ENCODE peak calls at places on chromosomes 1 and 21, in six cellular contexts. D is PC-3, Z is sigmoid colon, O is right lobe of liver, W is ovary, A is HepG2. N is an unnamed sample.

GRCh38 chr1:17274186-17275170 is 25.6 kb downstream of the PADI3 start:
- DNase-seq in D (peak), Z (peak), O (peak), W (no peak), A (peak), N (peak)

GRCh38 chr1:26537951-26538352 is 8.4 kb downstream of the RPS6KA1 start:
- DNase-seq in D (peak), Z (no peak), O (no peak), W (no peak), A (peak), N (no peak)

GRCh38 chr1:60891315-60891714 is 191.0 kb upstream of the NFIA start:
- DNase-seq in D (no peak), Z (no peak), O (no peak), W (no peak), A (no peak), N (no peak)

GRCh38 chr1:178774263-178774662 is 49.2 kb downstream of the RALGPS2 start:
- DNase-seq in D (peak), Z (no peak), O (no peak), W (no peak), A (peak), N (peak)

GRCh38 chr1:151584278-151584677 is 27.6 kb upstream of the SNX27 start:
- DNase-seq in D (no peak), Z (no peak), O (no peak), W (no peak), A (no peak), N (no peak)

GRCh38 chr1:225626698-225627097 is 26.2 kb downstream of the ENAH start:
- DNase-seq in D (no peak), Z (no peak), O (no peak), W (no peak), A (no peak), N (no peak)

GRCh38 chr1:174989540-174990181 is 10.1 kb upstream of the CACYBP start:
- DNase-seq in D (no peak), Z (no peak), O (no peak), W (peak), A (no peak), N (no peak)

GRCh38 chr1:63073530-63074306 is 248.6 kb upstream of the FOXD3 start:
- DNase-seq in D (no peak), Z (no peak), O (no peak), W (no peak), A (no peak), N (peak)

GRCh38 chr1:20726107-20726911 is 6.2 kb downstream of the SH2D5 start:
- DNase-seq in D (no peak), Z (peak), O (peak), W (peak), A (no peak), N (no peak)

GRCh38 chr1:154404511-154404931 is 622 bp upstream of the IL6R start:
- DNase-seq in D (no peak), Z (peak), O (no peak), W (no peak), A (no peak), N (no peak)

GRCh38 chr1:53089478-53090226 is 27.6 kb downstream of the PODN start:
- DNase-seq in D (no peak), Z (no peak), O (peak), W (no peak), A (peak), N (no peak)

GRCh38 chr21:25512095-25513086 is 94.9 kb downstream of the MRPL39 start:
- DNase-seq in D (no peak), Z (no peak), O (peak), W (no peak), A (no peak), N (no peak)

GRCh38 chr1:155884028-155884950 is 24.9 kb downstream of the SYT11 start:
- DNase-seq in D (peak), Z (no peak), O (no peak), W (peak), A (no peak), N (no peak)

GRCh38 chr1:224223819-224224714 is 41.0 kb downstream of the DEGS1 start:
- DNase-seq in D (peak), Z (no peak), O (no peak), W (no peak), A (no peak), N (peak)

GRCh38 chr1:93869653-93870052 is 9.4 kb downstream of the DNTTIP2 start:
- DNase-seq in D (no peak), Z (no peak), O (no peak), W (no peak), A (no peak), N (no peak)

GRCh38 chr1:34806396-34806795 is 13.6 kb downstream of the GJA4 start:
- DNase-seq in D (no peak), Z (no peak), O (no peak), W (no peak), A (no peak), N (no peak)

GRCh38 chr21:36436829-36437744 is 42.8 kb downstream of the CLDN14 start:
- DNase-seq in D (no peak), Z (no peak), O (no peak), W (no peak), A (no peak), N (no peak)

GRCh38 chr1:163060343-163061007 is 8.7 kb upstream of the RGS4 start:
- DNase-seq in D (peak), Z (no peak), O (no peak), W (no peak), A (no peak), N (no peak)

GRCh38 chr1:154420172-154420571 is 15.0 kb downstream of the IL6R start:
- DNase-seq in D (peak), Z (peak), O (peak), W (peak), A (peak), N (no peak)

GRCh38 chr1:9629445-9630201 is 21.9 kb upstream of the PIK3CD start:
- DNase-seq in D (no peak), Z (no peak), O (peak), W (peak), A (no peak), N (no peak)

GRCh38 chr1:228058172-228058980 is 24.1 kb upstream of the ARF1 start:
- DNase-seq in D (no peak), Z (no peak), O (no peak), W (no peak), A (no peak), N (no peak)

GRCh38 chr1:171772312-171772711 is 9.1 kb upstream of the METTL13 start:
- DNase-seq in D (no peak), Z (no peak), O (no peak), W (no peak), A (no peak), N (no peak)

GRCh38 chr1:247357781-247358211 is 26.1 kb upstream of the ZNF496 start:
- DNase-seq in D (peak), Z (no peak), O (no peak), W (peak), A (no peak), N (peak)

GRCh38 chr1:42680921-42681683 is 1.1 kb upstream of the YBX1 start:
- DNase-seq in D (peak), Z (no peak), O (no peak), W (no peak), A (no peak), N (peak)

GRCh38 chr1:109239580-109240068 is 9.7 kb upstream of the CELSR2 start:
- DNase-seq in D (peak), Z (peak), O (no peak), W (no peak), A (peak), N (peak)

GRCh38 chr1:97004054-97004453 is 282.5 kb downstream of the PTBP2 start:
- DNase-seq in D (no peak), Z (no peak), O (no peak), W (no peak), A (no peak), N (no peak)

GRCh38 chr1:204416589-204417230 is 5.1 kb upstream of the PPP1R15B start:
- DNase-seq in D (no peak), Z (no peak), O (no peak), W (no peak), A (no peak), N (no peak)

GRCh38 chr1:204417231-204417997 is 5.8 kb upstream of the PPP1R15B start:
- DNase-seq in D (peak), Z (peak), O (peak), W (no peak), A (peak), N (peak)

GRCh38 chr1:204418174-204419063 is 6.8 kb upstream of the PPP1R15B start:
- DNase-seq in D (peak), Z (no peak), O (no peak), W (no peak), A (no peak), N (no peak)

GRCh38 chr1:204419064-204419403 is 7.4 kb upstream of the PPP1R15B start:
- DNase-seq in D (peak), Z (no peak), O (no peak), W (no peak), A (peak), N (no peak)

DNA sequence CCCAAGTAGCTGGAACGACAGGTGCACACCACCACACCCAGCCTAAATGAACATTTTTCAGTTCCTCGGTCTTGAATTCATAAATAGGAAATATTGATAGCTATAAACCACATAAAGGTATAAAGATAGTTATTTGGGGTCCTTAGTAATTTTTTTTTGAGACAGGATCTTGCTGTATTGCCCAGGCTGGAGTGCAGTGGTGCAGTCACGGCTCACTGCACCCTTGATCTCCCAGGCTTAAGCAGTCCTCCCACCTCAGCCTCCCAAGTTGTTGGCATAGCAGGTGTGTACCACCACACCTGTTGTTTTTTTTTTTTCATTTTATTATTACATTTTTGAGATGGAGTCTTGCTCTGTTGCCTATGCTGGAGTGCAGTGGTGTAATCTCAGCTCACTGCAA is 3.7 kb upstream of the PPP1R15B start:
- DNase-seq in D (no peak), Z (no peak), O (no peak), W (no peak), A (no peak), N (no peak)
- H3K27ac ChIP-seq in D (no peak), Z (peak), O (no peak), W (no peak), A (no peak), N (no peak)

GRCh38 chr21:33552093-33552998 is 9.5 kb downstream of the SON start:
- DNase-seq in D (no peak), Z (no peak), O (no peak), W (no peak), A (no peak), N (no peak)

GRCh38 chr21:33554982-33555344 is 12.1 kb downstream of the SON start:
- DNase-seq in D (no peak), Z (no peak), O (no peak), W (no peak), A (no peak), N (no peak)

GRCh38 chr21:33551664-33552063 is 8.8 kb downstream of the SON start:
- DNase-seq in D (no peak), Z (no peak), O (no peak), W (no peak), A (no peak), N (no peak)

GRCh38 chr21:33552999-33553598 is 10.3 kb downstream of the SON start:
- DNase-seq in D (no peak), Z (no peak), O (no peak), W (no peak), A (no peak), N (no peak)

GRCh38 chr21:33554236-33554981 is 11.6 kb downstream of the SON start:
- DNase-seq in D (no peak), Z (no peak), O (no peak), W (no peak), A (no peak), N (no peak)
- H3K4me3 ChIP-seq in D (no peak), Z (no peak), O (no peak), W (no peak), A (no peak), N (no peak)

DNA sequence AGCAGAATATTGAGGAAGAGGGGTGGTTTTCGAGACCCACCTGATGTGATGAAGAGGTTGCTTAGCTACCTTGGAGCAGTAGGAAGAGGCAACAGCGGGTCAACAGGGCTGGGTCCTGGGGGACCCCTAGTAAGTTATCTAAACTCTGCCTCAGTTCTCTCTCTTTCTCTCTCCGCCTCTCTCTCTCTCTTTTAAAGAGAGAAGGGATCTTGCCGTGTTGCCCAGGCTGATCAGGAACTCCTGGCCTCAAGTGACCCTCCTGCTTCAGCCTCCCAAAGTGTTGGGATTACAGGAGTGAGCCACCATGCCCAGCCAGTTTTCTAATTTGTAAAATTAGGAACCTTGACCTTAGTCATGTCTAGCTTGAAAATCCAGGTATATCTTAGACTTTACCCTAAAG is 77.9 kb downstream of the C1orf21 start:
- DNase-seq in D (no peak), Z (no peak), O (no peak), W (no peak), A (no peak), N (no peak)
- H3K27ac ChIP-seq in D (no peak), Z (no peak), O (no peak), W (no peak), A (no peak), N (no peak)

GRCh38 chr1:92708368-92708950 is 76.4 kb downstream of the EVI5 start:
- DNase-seq in D (no peak), Z (no peak), O (no peak), W (no peak), A (no peak), N (peak)
- H3K4me3 ChIP-seq in D (no peak), Z (no peak), O (no peak), W (no peak), A (no peak), N (no peak)

DNA sequence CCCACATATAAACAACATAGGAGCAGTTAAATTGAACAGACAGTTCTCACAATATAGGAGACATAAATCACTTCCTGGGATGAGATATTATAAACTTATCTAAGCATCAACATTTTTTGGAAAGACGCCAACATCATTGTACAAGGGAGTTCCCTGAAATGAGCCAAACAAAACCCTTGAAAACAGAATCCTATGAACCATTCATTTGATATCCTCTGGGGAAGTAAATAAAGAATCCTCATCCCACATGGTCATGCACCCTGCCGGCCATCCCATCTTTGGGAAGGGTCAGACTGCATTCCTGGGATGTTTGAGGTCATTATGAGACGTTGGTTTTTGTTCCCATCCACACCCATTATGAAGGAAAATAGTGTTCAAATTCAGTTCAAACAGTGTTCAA is 111.8 kb upstream of the USP25 start:
- DNase-seq in D (peak), Z (no peak), O (no peak), W (no peak), A (no peak), N (no peak)
- H3K27ac ChIP-seq in D (peak), Z (no peak), O (no peak), W (no peak), A (no peak), N (no peak)

GRCh38 chr1:59364012-59364411 is 67.1 kb downstream of the FGGY start:
- DNase-seq in D (no peak), Z (no peak), O (no peak), W (no peak), A (no peak), N (no peak)

GRCh38 chr1:59361766-59362165 is 64.9 kb downstream of the FGGY start:
- DNase-seq in D (no peak), Z (no peak), O (no peak), W (no peak), A (no peak), N (no peak)

GRCh38 chr1:59366352-59366751 is 69.5 kb downstream of the FGGY start:
- DNase-seq in D (peak), Z (no peak), O (no peak), W (no peak), A (no peak), N (peak)

GRCh38 chr1:59368007-59368670 is 71.2 kb downstream of the FGGY start:
- DNase-seq in D (no peak), Z (no peak), O (no peak), W (no peak), A (peak), N (no peak)

DNA sequence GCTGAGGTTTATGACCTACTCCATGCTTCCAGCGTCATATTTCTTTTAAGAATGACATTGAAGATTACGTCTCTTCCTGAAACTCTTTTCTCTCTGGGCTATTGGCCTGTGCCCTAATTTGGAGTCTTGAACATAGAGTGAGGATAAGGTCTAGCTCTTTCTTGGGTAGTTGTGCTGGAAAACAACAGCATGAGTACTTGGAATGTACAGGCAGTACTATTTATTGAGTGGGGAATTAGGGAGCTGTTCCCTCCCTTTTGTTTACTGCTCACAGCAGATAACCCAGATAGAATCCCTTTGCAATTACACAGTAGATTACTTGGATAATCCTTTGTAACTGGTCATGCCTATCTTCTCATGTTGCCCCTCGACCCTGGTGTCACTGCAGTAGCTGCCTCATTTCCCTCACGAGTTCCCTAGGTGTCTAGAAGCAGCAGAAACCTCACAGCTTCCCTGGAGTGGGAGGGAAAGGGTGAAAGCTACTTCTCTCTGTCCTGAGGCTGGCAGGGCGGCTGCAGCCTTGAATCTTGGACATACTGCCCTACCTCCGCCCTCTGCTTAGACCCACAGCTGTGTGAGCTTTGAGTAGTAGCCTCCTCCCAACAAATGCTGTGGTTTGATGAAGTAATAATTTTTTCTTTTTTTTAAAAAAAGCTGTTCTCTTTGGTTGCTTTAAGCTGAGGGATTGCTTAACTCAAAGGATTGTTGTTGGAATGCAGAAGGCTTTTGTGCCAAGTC is 70.5 kb downstream of the FGGY start:
- DNase-seq in D (no peak), Z (peak), O (no peak), W (peak), A (no peak), N (peak)
- H3K4me3 ChIP-seq in D (no peak), Z (no peak), O (no peak), W (no peak), A (no peak), N (no peak)

DNA sequence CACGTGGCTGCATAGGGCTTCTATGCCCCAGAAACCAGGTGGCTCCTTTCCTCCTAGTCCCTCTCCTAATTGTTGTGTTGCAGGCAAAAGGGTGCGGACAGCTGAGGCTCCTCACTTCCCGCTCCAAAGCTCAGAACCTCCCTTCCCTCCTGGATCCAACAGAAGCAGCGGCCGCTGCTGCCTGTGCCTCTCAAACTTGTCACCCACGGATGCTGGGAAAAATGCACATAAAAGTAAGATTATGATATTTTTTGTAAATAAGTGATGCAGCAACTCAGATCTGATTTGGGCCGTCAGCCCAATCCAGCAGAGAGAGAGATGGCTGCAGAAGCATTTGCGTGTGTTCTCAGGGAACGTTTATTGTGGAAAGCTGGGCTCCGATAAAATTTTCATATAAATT is 40.8 kb upstream of the C1orf174 start:
- DNase-seq in D (no peak), Z (no peak), O (no peak), W (no peak), A (no peak), N (no peak)
- H3K27ac ChIP-seq in D (no peak), Z (no peak), O (no peak), W (no peak), A (no peak), N (no peak)

DNA sequence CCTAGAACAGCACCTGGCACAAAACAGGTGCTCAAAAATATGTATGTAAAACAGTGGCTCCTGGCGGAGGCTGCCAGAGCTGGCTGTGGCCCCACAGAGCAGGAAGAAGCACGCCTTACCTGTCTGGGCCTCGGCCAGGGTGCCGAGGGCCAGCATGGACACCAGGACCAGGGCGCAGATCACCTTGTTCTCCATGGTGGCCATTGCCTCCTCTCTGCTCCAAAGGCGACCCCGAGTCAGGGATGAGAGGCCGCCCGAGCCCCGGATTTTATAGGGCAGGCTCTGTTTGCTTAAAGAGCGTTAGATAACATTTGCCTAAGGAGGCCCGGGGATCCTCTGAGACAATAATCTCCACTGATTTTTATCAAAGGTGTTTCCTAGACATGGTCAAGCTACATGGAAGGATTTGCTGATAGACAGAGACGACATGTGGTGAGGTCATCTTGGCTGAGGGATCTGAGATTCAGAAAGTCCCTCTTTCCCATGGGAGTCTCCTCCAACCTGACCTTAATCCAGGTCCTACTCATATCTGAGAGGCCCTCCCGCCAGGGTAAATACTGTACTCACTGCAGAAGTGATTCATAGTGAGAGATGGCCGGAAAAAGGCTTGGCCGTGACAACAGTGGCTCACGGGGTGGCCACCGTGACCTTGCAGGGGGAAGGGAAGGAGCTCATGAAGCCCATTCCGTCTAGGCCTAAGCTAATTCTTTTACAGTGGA is at the start of gene TFF1:
- DNase-seq in D (peak), Z (no peak), O (no peak), W (no peak), A (peak), N (no peak)
- H3K4me3 ChIP-seq in D (no peak), Z (no peak), O (no peak), W (no peak), A (no peak), N (no peak)

N was measured in cardiac muscle cell.